ENCODE peak calls at places on chromosomes 2 and 18, in nine cellular contexts. H is stimulated activated CD4-positive, alpha-beta T cell treated with anti-CD3 and anti-CD28 coated beads, TNF-alpha, amount 100 ng/mL, for 24 hours; N is activated T-helper 1 cell treated with anti-CD3 and anti-CD28 coated beads, Interleukin-12 subunit alpha, Interleukin-12 subunit beta, Interleukin-2, Interleukin-4 antibody, amounts not matched to agents 30 ng/mL and 10 ng/mL and 1 ng/mL, durations not matched to agents 14 hours and 24 hours and 36 hours; M is NCI-H1105; U is breast epithelium; L is WERI-Rb-1; K is HCT116; P is ELF-1; Q is EL. G is an unnamed sample.

GRCh38 chr2:70069049-70069448 is 18.2 kb upstream of the PCBP1 start:
- DNase-seq in U (no peak), Q (no peak), P (no peak), H (peak), N (peak), L (no peak), K (no peak), M (no peak), G (no peak)

GRCh38 chr2:53515435-53516332 is 251.9 kb upstream of the CHAC2 start:
- DNase-seq in N (no peak), K (no peak), M (no peak), H (no peak), P (peak), U (no peak), L (peak), Q (peak), G (no peak)

GRCh38 chr18:45839415-45840395 is 14.2 kb downstream of the SIGLEC15 start:
- DNase-seq in L (peak), H (no peak), P (peak), U (no peak), Q (peak), N (no peak), M (peak), K (peak), G (no peak)

GRCh38 chr2:191539068-191539467 is 138.9 kb upstream of the NABP1 start:
- DNase-seq in H (no peak), N (no peak), P (no peak), K (peak), U (no peak), Q (peak), M (no peak), L (peak), G (no peak)

GRCh38 chr2:112680666-112681101 is 34.9 kb downstream of the SLC20A1 start:
- DNase-seq in L (no peak), Q (no peak), U (no peak), P (no peak), N (no peak), K (no peak), M (no peak), H (no peak), G (no peak)

GRCh38 chr2:109345091-109345490 is 216.1 kb downstream of the SH3RF3 start:
- DNase-seq in N (no peak), K (no peak), U (no peak), H (no peak), M (no peak), Q (no peak), P (no peak), L (no peak), G (no peak)

GRCh38 chr2:12381543-12382323 is 335.0 kb upstream of the TRIB2 start:
- DNase-seq in Q (no peak), M (no peak), L (no peak), H (no peak), P (peak), K (no peak), U (no peak), N (no peak), G (no peak)

GRCh38 chr2:74671479-74671878 is 17.4 kb downstream of the SEMA4F start:
- DNase-seq in N (no peak), M (no peak), H (no peak), L (no peak), K (no peak), U (no peak), Q (peak), P (no peak), G (no peak)

GRCh38 chr18:13372405-13372995 is 153.9 kb downstream of the LDLRAD4 start:
- DNase-seq in Q (no peak), K (no peak), U (no peak), N (no peak), P (no peak), M (no peak), H (no peak), L (no peak), G (peak)

GRCh38 chr2:40719414-40719813 is 267.5 kb upstream of the SLC8A1 start:
- DNase-seq in K (no peak), M (no peak), Q (no peak), P (no peak), H (no peak), N (no peak), L (no peak), U (no peak), G (no peak)

GRCh38 chr18:46621111-46621766 is 35.8 kb downstream of the LOXHD1 start:
- DNase-seq in K (no peak), P (no peak), Q (no peak), H (no peak), U (no peak), L (no peak), N (no peak), M (no peak), G (no peak)

GRCh38 chr2:73850009-73850408 is 21.2 kb downstream of the STAMBP start:
- DNase-seq in U (no peak), M (no peak), N (no peak), H (no peak), L (no peak), Q (no peak), K (no peak), P (peak), G (no peak)

GRCh38 chr2:168643979-168644378 is 158.5 kb upstream of the NOSTRIN start:
- DNase-seq in H (no peak), K (no peak), N (no peak), L (no peak), P (no peak), M (no peak), U (no peak), Q (no peak), G (no peak)

GRCh38 chr2:240596080-240596460 is 9.5 kb downstream of the CAPN10 start:
- DNase-seq in M (no peak), H (no peak), P (no peak), K (no peak), N (no peak), Q (no peak), U (no peak), L (peak), G (peak)

G was measured in suprapubic skin.